ENCODE peak calls at places on chromosomes 6 and 20, in nine cellular contexts. U is AG04449; E is kidney tubule cell; Y is nephron progenitor cell; C is mucosa of gallbladder; I is NCI-H748 treated with DMSO at 0.1 percent for 48 hours; G is CD4-positive, CD25-positive, alpha-beta regulatory T cell; O is H54; A is NCI-H2171 treated with DMSO at 0.1 percent for 48 hours. R is an unnamed sample.
A peak's percentile ranks its signal among the peaks of the same experiment; 100 is the strongest.

GRCh38 chr6:95846652-95847051 is 169.1 kb upstream of the FUT9 start:
- DNase-seq in C (no peak), I (no peak), Y (no peak), G (no peak), U (no peak), E (no peak), O (no peak), A (peak; percentile 64), R (no peak)

GRCh38 chr6:125375841-125376240 is 74.1 kb upstream of the HDDC2 start:
- DNase-seq in I (no peak), E (no peak), G (no peak), A (no peak), C (no peak), Y (no peak), U (no peak), O (no peak), R (no peak)

GRCh38 chr6:144036064-144036873 is 28.2 kb upstream of the PLAGL1 start:
- DNase-seq in A (no peak), E (peak; percentile 46), O (no peak), I (no peak), G (peak; percentile 50), Y (no peak), U (no peak), C (peak; percentile 38), R (peak; percentile 9)

GRCh38 chr20:38219006-38219950 is 41.3 kb downstream of the KIAA1755 start:
- DNase-seq in C (no peak), E (no peak), G (no peak), U (no peak), Y (no peak), O (no peak), A (no peak), I (no peak), R (no peak)

GRCh38 chr20:18856873-18857272 is 43.3 kb downstream of the SCP2D1 start:
- DNase-seq in U (no peak), E (no peak), I (no peak), G (no peak), Y (no peak), C (no peak), A (no peak), O (no peak), R (no peak)

GRCh38 chr20:61875221-61875885 is 190.3 kb downstream of the TAF4 start:
- DNase-seq in A (no peak), O (no peak), U (no peak), Y (peak; percentile 49), I (no peak), G (no peak), E (peak; percentile 2), C (no peak), R (no peak)

GRCh38 chr6:35148167-35148741 is 7.1 kb upstream of the TCP11 start:
- DNase-seq in U (no peak), A (no peak), E (peak; percentile 79), Y (peak; percentile 34), C (no peak), I (no peak), G (peak; percentile 88), O (peak; percentile 40), R (peak; percentile 88)

GRCh38 chr6:34383171-34383631 is 9.3 kb downstream of the NUDT3 start:
- DNase-seq in E (peak; percentile 26), Y (peak; percentile 21), U (no peak), C (no peak), I (no peak), O (no peak), A (no peak), G (no peak), R (no peak)

GRCh38 chr6:151629791-151630190 is 136.0 kb downstream of the CCDC170 start:
- DNase-seq in E (no peak), A (no peak), I (no peak), C (no peak), O (no peak), G (no peak), Y (no peak), U (no peak), R (no peak)

GRCh38 chr20:61844621-61845020 is 221.1 kb downstream of the TAF4 start:
- DNase-seq in G (no peak), U (no peak), I (no peak), A (no peak), C (no peak), E (no peak), O (no peak), Y (no peak), R (no peak)

GRCh38 chr20:48008850-48009535 is 223.7 kb upstream of the SULF2 start:
- DNase-seq in G (no peak), C (no peak), I (no peak), A (no peak), U (peak; percentile 67), O (no peak), Y (no peak), E (peak; percentile 39), R (no peak)

GRCh38 chr6:158737710-158738615 is 81.2 kb downstream of the EZR start:
- DNase-seq in A (no peak), E (peak; percentile 66), O (no peak), I (no peak), G (no peak), U (no peak), C (no peak), Y (no peak), R (no peak)

GRCh38 chr6:135329851-135330803 is 149.0 kb downstream of the MYB start:
- DNase-seq in O (no peak), A (no peak), G (no peak), E (no peak), C (no peak), Y (no peak), I (no peak), U (no peak), R (no peak)

GRCh38 chr20:3808141-3808479 is 12.0 kb downstream of the CDC25B start:
- DNase-seq in G (no peak), I (no peak), C (peak; percentile 95), U (peak; percentile 87), A (peak; percentile 35), E (peak; percentile 93), O (peak; percentile 68), Y (no peak), R (no peak)

GRCh38 chr6:101832371-101832770 is 438.9 kb downstream of the GRIK2 start:
- DNase-seq in G (no peak), Y (no peak), U (no peak), A (peak; percentile 63), O (no peak), E (no peak), C (no peak), I (no peak), R (no peak)